ENCODE peak calls at places on chromosomes 16 and 17, in five cellular contexts. A, M, C, J and Q are unnamed samples.

GRCh38 chr16:5874899-5875298 is 777.3 kb upstream of the EEF2KMT start:
- DNase-seq in A (no peak), M (no peak), C (no peak), J (no peak), Q (no peak)

GRCh38 chr17:7589891-7590611 is at the start of gene SOX15:
- DNase-seq in A (no peak), M (peak), C (no peak), J (peak), Q (peak)

GRCh38 chr17:64709481-64709880 is 47.4 kb upstream of the SMURF2 start:
- DNase-seq in A (no peak), M (no peak), C (no peak), J (no peak), Q (no peak)

GRCh38 chr17:64500487-64500859 is 3.6 kb upstream of the POLG2 start:
- DNase-seq in A (no peak), M (no peak), C (no peak), J (no peak), Q (no peak)

GRCh38 chr17:39745335-39746144 is 7.8 kb downstream of the GRB7 start:
- DNase-seq in A (no peak), M (no peak), C (no peak), J (peak), Q (no peak)

GRCh38 chr17:15171433-15172047 is 93.6 kb downstream of the PMP22 start:
- DNase-seq in A (peak), M (peak), C (peak), J (peak), Q (peak)

GRCh38 chr16:56789360-56789759 is 59.4 kb downstream of the NUP93 start:
- DNase-seq in A (no peak), M (peak), C (no peak), J (no peak), Q (peak)

GRCh38 chr17:75576661-75577060 is 10.9 kb upstream of the MYO15B start:
- DNase-seq in A (no peak), M (no peak), C (no peak), J (no peak), Q (no peak)

GRCh38 chr17:79849953-79850352 is 10.7 kb upstream of the CBX4 start:
- DNase-seq in A (no peak), M (no peak), C (no peak), J (no peak), Q (no peak)

GRCh38 chr17:78291944-78292910 is 60.8 kb downstream of the TMEM235 start:
- DNase-seq in A (no peak), M (no peak), C (no peak), J (no peak), Q (no peak)

GRCh38 chr16:46607529-46607928 is 13.7 kb downstream of the SHCBP1 start:
- DNase-seq in A (no peak), M (peak), C (no peak), J (no peak), Q (peak)

GRCh38 chr17:15289285-15290185 is 24.4 kb upstream of the PMP22 start:
- DNase-seq in A (no peak), M (peak), C (no peak), J (no peak), Q (peak)

GRCh38 chr16:55294947-55295346 is 29.1 kb upstream of the IRX6 start:
- DNase-seq in A (no peak), M (no peak), C (no peak), J (no peak), Q (no peak)

GRCh38 chr17:55177159-55177913 is 87.4 kb upstream of the HLF start:
- DNase-seq in A (no peak), M (no peak), C (no peak), J (peak), Q (peak)

GRCh38 chr17:14784997-14785696 is 480.0 kb downstream of the PMP22 start:
- DNase-seq in A (peak), M (no peak), C (peak), J (peak), Q (no peak)

GRCh38 chr16:27426423-27427408 is 24.7 kb downstream of the IL21R start:
- DNase-seq in A (peak), M (peak), C (peak), J (peak), Q (peak)

GRCh38 chr16:50293994-50294855 is 27.9 kb downstream of the ADCY7 start:
- DNase-seq in A (no peak), M (no peak), C (no peak), J (no peak), Q (no peak)

GRCh38 chr17:79338142-79338541 is 263.5 kb downstream of the ENGASE start:
- DNase-seq in A (no peak), M (peak), C (no peak), J (no peak), Q (no peak)

GRCh38 chr17:42456223-42457106 is 2.2 kb upstream of the ATP6V0A1 start:
- DNase-seq in A (no peak), M (peak), C (no peak), J (no peak), Q (peak)

GRCh38 chr17:46003907-46004748 is 5.1 kb downstream of the STH start:
- DNase-seq in A (no peak), M (no peak), C (no peak), J (no peak), Q (no peak)

GRCh38 chr17:62919388-62919787 is 46.6 kb upstream of the TANC2 start:
- DNase-seq in A (no peak), M (no peak), C (no peak), J (no peak), Q (peak)

GRCh38 chr17:40121191-40121885 is 433 bp upstream of the MSL1 start:
- DNase-seq in A (no peak), M (peak), C (no peak), J (peak), Q (peak)

GRCh38 chr16:85227262-85227923 is 115.1 kb upstream of the CIBAR2 start:
- DNase-seq in A (no peak), M (no peak), C (no peak), J (no peak), Q (no peak)

GRCh38 chr17:63270610-63271009 is 175.5 kb downstream of the CYB561 start:
- DNase-seq in A (no peak), M (no peak), C (no peak), J (no peak), Q (no peak)

GRCh38 chr17:34763727-34764665 is 184.6 kb downstream of the TMEM132E start:
- DNase-seq in A (no peak), M (no peak), C (no peak), J (peak), Q (peak)

GRCh38 chr17:82179412-82179811 is 33.2 kb downstream of the CCDC57 start:
- DNase-seq in A (no peak), M (no peak), C (no peak), J (no peak), Q (no peak)

GRCh38 chr17:36611345-36612072 is 10.1 kb downstream of the MRM1 start:
- DNase-seq in A (no peak), M (peak), C (no peak), J (no peak), Q (peak)

GRCh38 chr17:55825213-55825612 is 74.4 kb downstream of the PCTP start:
- DNase-seq in A (no peak), M (peak), C (no peak), J (no peak), Q (no peak)

GRCh38 chr17:71361691-71362450 is 758.9 kb upstream of the SOX9 start:
- DNase-seq in A (no peak), M (no peak), C (no peak), J (no peak), Q (no peak)

GRCh38 chr17:50560931-50561750 is 626 bp downstream of the CACNA1G start:
- DNase-seq in A (peak), M (no peak), C (no peak), J (peak), Q (no peak)